ENCODE peak calls at places on chromosomes 16 and 17, in ten cellular contexts. M is BJ; X is mesothelial cell of epicardium; C is CD4-positive, alpha-beta T cell; B is MM.1S; F is kidney epithelial cell; Z is AG09319; U is upper lobe of left lung; P is Caco-2; L is cardiac muscle cell. D is an unnamed sample.

GRCh38 chr16:87829988-87830672 is 39.2 kb downstream of the SLC7A5 start:
- DNase-seq in M (no peak), X (no peak), C (no peak), B (no peak), F (no peak), Z (no peak), U (no peak), P (no peak), L (no peak), D (no peak)

GRCh38 chr16:89023621-89024511 is 46.9 kb upstream of the CBFA2T3 start:
- DNase-seq in M (no peak), X (no peak), C (no peak), B (no peak), F (no peak), Z (no peak), U (no peak), P (no peak), L (no peak), D (no peak)

GRCh38 chr16:23676924-23677480 is 1.7 kb upstream of the PLK1 start:
- DNase-seq in M (no peak), X (no peak), C (no peak), B (no peak), F (no peak), Z (no peak), U (no peak), P (no peak), L (no peak), D (no peak)

GRCh38 chr16:77191259-77191969 is 424 bp downstream of the MON1B start:
- DNase-seq in M (no peak), X (no peak), C (no peak), B (peak), F (no peak), Z (no peak), U (peak), P (no peak), L (no peak), D (no peak)

GRCh38 chr17:37239690-37240344 is 136.0 kb upstream of the C17orf78 start:
- DNase-seq in M (no peak), X (no peak), C (no peak), B (peak), F (no peak), Z (peak), U (no peak), P (no peak), L (no peak), D (no peak)

GRCh38 chr17:6755731-6756184 is at the start of gene XAF1:
- DNase-seq in M (peak), X (no peak), C (peak), B (peak), F (no peak), Z (peak), U (peak), P (no peak), L (no peak), D (peak)

GRCh38 chr17:68085751-68086445 is 50.4 kb downstream of the KPNA2 start:
- DNase-seq in M (no peak), X (no peak), C (no peak), B (peak), F (no peak), Z (no peak), U (no peak), P (no peak), L (no peak), D (no peak)

GRCh38 chr16:28943281-28943680 is 7.5 kb upstream of the NFATC2IP start:
- DNase-seq in M (no peak), X (no peak), C (no peak), B (no peak), F (no peak), Z (no peak), U (no peak), P (no peak), L (no peak), D (no peak)

GRCh38 chr17:8410882-8411238 is 13.2 kb upstream of the RNF222 start:
- DNase-seq in M (no peak), X (no peak), C (no peak), B (no peak), F (no peak), Z (no peak), U (no peak), P (no peak), L (no peak), D (no peak)

GRCh38 chr17:71107136-71107535 is 937.8 kb downstream of the KCNJ2 start:
- DNase-seq in M (no peak), X (no peak), C (no peak), B (no peak), F (no peak), Z (no peak), U (no peak), P (no peak), L (no peak), D (no peak)

GRCh38 chr16:4410335-4411075 is 5.9 kb downstream of the CORO7 start:
- DNase-seq in M (peak), X (no peak), C (no peak), B (no peak), F (no peak), Z (peak), U (no peak), P (no peak), L (no peak), D (no peak)

GRCh38 chr16:86377251-86378022 is 132.9 kb upstream of the FOXF1 start:
- DNase-seq in M (no peak), X (no peak), C (no peak), B (no peak), F (no peak), Z (no peak), U (no peak), P (no peak), L (peak), D (no peak)

GRCh38 chr17:7667616-7668406 is 17.1 kb downstream of the ATP1B2 start:
- DNase-seq in M (no peak), X (no peak), C (no peak), B (no peak), F (no peak), Z (no peak), U (no peak), P (no peak), L (no peak), D (no peak)

GRCh38 chr16:68636064-68636551 is 9.0 kb upstream of the CDH3 start:
- DNase-seq in M (no peak), X (no peak), C (no peak), B (no peak), F (no peak), Z (no peak), U (no peak), P (no peak), L (no peak), D (no peak)

GRCh38 chr17:17491031-17491471 is 5.1 kb downstream of the RASD1 start:
- DNase-seq in M (no peak), X (no peak), C (no peak), B (no peak), F (no peak), Z (no peak), U (no peak), P (no peak), L (no peak), D (no peak)

GRCh38 chr16:70433456-70434103 is 5.3 kb downstream of the ST3GAL2 start:
- DNase-seq in M (peak), X (no peak), C (no peak), B (no peak), F (no peak), Z (no peak), U (peak), P (no peak), L (no peak), D (no peak)

GRCh38 chr16:87047221-87048037 is 269.8 kb downstream of the C16orf95 start:
- DNase-seq in M (no peak), X (no peak), C (no peak), B (no peak), F (no peak), Z (no peak), U (no peak), P (peak), L (no peak), D (no peak)

GRCh38 chr17:4947411-4948165 is 742 bp downstream of the PFN1 start:
- DNase-seq in M (no peak), X (peak), C (peak), B (peak), F (no peak), Z (no peak), U (peak), P (no peak), L (peak), D (peak)

GRCh38 chr16:47940466-47940865 is 215.3 kb downstream of the ABCC12 start:
- DNase-seq in M (no peak), X (no peak), C (no peak), B (no peak), F (no peak), Z (no peak), U (no peak), P (no peak), L (no peak), D (no peak)

GRCh38 chr17:33955461-33955860 is 299.6 kb upstream of the CCL2 start:
- DNase-seq in M (no peak), X (no peak), C (no peak), B (no peak), F (no peak), Z (no peak), U (no peak), P (no peak), L (no peak), D (no peak)

GRCh38 chr17:18225562-18226283 is at the start of gene LLGL1:
- DNase-seq in M (no peak), X (no peak), C (no peak), B (no peak), F (no peak), Z (no peak), U (no peak), P (no peak), L (no peak), D (no peak)

GRCh38 chr16:84561291-84561690 is 56.6 kb downstream of the COTL1 start:
- DNase-seq in M (no peak), X (no peak), C (no peak), B (no peak), F (no peak), Z (no peak), U (no peak), P (no peak), L (no peak), D (no peak)

GRCh38 chr16:87742781-87743490 is 22.9 kb downstream of the KLHDC4 start:
- DNase-seq in M (no peak), X (no peak), C (no peak), B (no peak), F (no peak), Z (no peak), U (no peak), P (no peak), L (no peak), D (no peak)

GRCh38 chr17:29610395-29610794 is 12.3 kb downstream of the CORO6 start:
- DNase-seq in M (no peak), X (no peak), C (no peak), B (no peak), F (no peak), Z (no peak), U (no peak), P (no peak), L (no peak), D (no peak)

GRCh38 chr16:86791287-86792074 is 213.1 kb downstream of the FOXL1 start:
- DNase-seq in M (no peak), X (no peak), C (no peak), B (no peak), F (no peak), Z (no peak), U (no peak), P (no peak), L (no peak), D (no peak)

GRCh38 chr17:59435238-59435637 is 103.8 kb downstream of the YPEL2 start:
- DNase-seq in M (no peak), X (no peak), C (no peak), B (no peak), F (peak), Z (peak), U (no peak), P (no peak), L (no peak), D (no peak)

GRCh38 chr17:7838291-7839075 is 4.5 kb downstream of the KDM6B start:
- DNase-seq in M (no peak), X (no peak), C (no peak), B (no peak), F (no peak), Z (no peak), U (no peak), P (peak), L (peak), D (peak)

GRCh38 chr16:8493885-8494487 is 96.3 kb downstream of the TMEM114 start:
- DNase-seq in M (no peak), X (no peak), C (no peak), B (no peak), F (no peak), Z (no peak), U (no peak), P (no peak), L (no peak), D (no peak)

GRCh38 chr16:87802670-87803069 is 36.9 kb upstream of the KLHDC4 start:
- DNase-seq in M (no peak), X (no peak), C (no peak), B (no peak), F (no peak), Z (no peak), U (no peak), P (no peak), L (no peak), D (no peak)

GRCh38 chr17:57368637-57369336 is 112.5 kb downstream of the MSI2 start:
- DNase-seq in M (no peak), X (no peak), C (no peak), B (peak), F (no peak), Z (no peak), U (no peak), P (no peak), L (no peak), D (no peak)

GRCh38 chr17:82812601-82813000 is 27.2 kb downstream of the ZNF750 start:
- DNase-seq in M (no peak), X (no peak), C (no peak), B (no peak), F (no peak), Z (no peak), U (no peak), P (no peak), L (no peak), D (no peak)

GRCh38 chr16:57372372-57373116 is at the start of gene CX3CL1:
- DNase-seq in M (no peak), X (peak), C (no peak), B (no peak), F (peak), Z (no peak), U (peak), P (no peak), L (peak), D (no peak)

GRCh38 chr17:73017653-73018052 is 74.8 kb downstream of the SLC39A11 start:
- DNase-seq in M (peak), X (no peak), C (no peak), B (no peak), F (no peak), Z (no peak), U (no peak), P (no peak), L (no peak), D (no peak)

GRCh38 chr17:47713980-47714689 is 18.9 kb upstream of the TBX21 start:
- DNase-seq in M (no peak), X (no peak), C (no peak), B (peak), F (no peak), Z (no peak), U (no peak), P (no peak), L (no peak), D (no peak)
- TF ChIP-seq CTCF in M (no peak), X (no peak), C (no peak), B (peak), F (no peak), Z (no peak), U (no peak), P (no peak), L (no peak), D (peak)

DNA sequence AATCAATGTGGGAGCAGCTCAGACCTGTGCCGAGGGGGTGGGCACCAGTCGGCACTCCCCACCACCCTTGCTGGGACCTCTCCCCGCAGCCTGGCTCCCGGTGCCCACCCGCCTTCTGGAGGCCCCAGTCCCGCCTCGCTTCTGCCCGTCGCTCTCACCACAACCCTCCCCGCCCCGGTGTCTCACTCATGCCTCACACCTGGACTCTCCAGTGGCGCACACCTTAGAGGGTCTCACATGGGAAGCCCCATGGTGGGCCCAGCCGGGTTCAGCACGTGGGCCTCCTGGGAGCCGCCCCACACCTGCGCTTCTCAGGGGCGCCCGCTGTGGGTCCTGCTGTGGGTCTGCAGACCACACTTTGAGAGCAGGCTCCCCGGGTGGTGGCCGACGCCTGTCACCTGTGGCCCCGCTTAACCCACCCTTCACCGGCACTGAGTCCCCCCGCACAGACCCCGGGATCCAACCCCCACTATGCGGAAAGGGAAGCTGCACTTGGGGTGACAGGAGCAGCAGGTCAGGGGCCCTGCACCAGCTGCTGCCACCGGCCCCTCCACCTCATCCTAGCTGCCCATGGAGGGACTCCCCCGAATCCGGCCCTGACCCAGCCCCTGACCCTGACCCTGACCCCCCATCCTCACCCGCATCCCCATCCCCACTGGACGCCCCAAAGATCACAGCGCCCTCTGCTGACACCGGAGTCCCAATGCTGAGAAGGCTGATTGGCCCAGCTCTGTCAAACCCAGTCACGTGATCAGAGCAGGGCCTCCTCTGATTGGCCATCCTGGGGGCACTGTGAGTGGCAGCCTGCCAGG is 27.4 kb upstream of the SLC38A10 start:
- DNase-seq in M (no peak), X (no peak), C (peak), B (peak), F (no peak), Z (no peak), U (no peak), P (no peak), L (no peak), D (no peak)
- TF ChIP-seq CTCF in M (peak), X (no peak), C (no peak), B (peak), F (peak), Z (peak), U (peak), P (no peak), L (peak), D (no peak)

GRCh38 chr17:76540381-76541300 is 797 bp downstream of the PRCD start:
- DNase-seq in M (peak), X (peak), C (no peak), B (peak), F (peak), Z (peak), U (peak), P (peak), L (peak), D (no peak)
- TF ChIP-seq CTCF in M (no peak), X (no peak), C (no peak), B (no peak), F (peak), Z (peak), U (peak), P (peak), L (peak), D (no peak)

GRCh38 chr17:40168262-40168832 is 8.9 kb upstream of the RAPGEFL1 start:
- DNase-seq in M (no peak), X (no peak), C (peak), B (peak), F (peak), Z (peak), U (peak), P (peak), L (peak), D (no peak)
- TF ChIP-seq CTCF in M (peak), X (peak), C (peak), B (peak), F (peak), Z (peak), U (peak), P (peak), L (peak), D (peak)

DNA sequence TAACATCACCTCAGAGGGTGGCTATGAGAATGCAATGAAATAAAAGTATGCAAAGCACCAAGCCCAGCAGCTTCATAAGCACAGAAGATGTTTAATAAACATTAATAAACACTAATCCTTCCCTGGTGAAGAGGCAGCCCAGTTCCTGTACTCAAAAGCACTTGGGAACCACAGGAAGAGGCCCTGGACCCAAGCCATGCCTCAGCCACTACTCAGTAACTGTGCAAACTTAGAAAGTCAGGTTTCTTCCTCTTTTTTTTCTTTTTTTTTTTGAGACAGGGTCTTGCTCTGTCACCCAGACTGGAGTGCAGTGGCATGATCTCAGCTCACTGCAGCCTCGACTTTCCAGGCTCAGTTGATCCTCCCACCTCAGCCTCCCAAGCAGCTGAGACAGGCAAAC is 5.3 kb downstream of the ARHGAP17 start:
- DNase-seq in M (no peak), X (no peak), C (no peak), B (no peak), F (no peak), Z (no peak), U (peak), P (no peak), L (no peak), D (no peak)
- TF ChIP-seq CTCF in M (no peak), X (no peak), C (no peak), B (no peak), F (no peak), Z (no peak), U (no peak), P (no peak), L (no peak), D (no peak)

GRCh38 chr16:82643936-82644630 is 17.3 kb downstream of the CDH13 start:
- DNase-seq in M (no peak), X (no peak), C (no peak), B (no peak), F (no peak), Z (no peak), U (no peak), P (no peak), L (no peak), D (no peak)

GRCh38 chr16:82639263-82639662 is 12.5 kb downstream of the CDH13 start:
- DNase-seq in M (no peak), X (no peak), C (no peak), B (no peak), F (no peak), Z (no peak), U (no peak), P (no peak), L (no peak), D (no peak)

GRCh38 chr16:82643136-82643535 is 16.4 kb downstream of the CDH13 start:
- DNase-seq in M (no peak), X (no peak), C (no peak), B (peak), F (no peak), Z (no peak), U (no peak), P (no peak), L (no peak), D (no peak)

GRCh38 chr16:82639666-82640336 is 13.0 kb downstream of the CDH13 start:
- DNase-seq in M (no peak), X (peak), C (peak), B (peak), F (no peak), Z (no peak), U (peak), P (peak), L (peak), D (no peak)

GRCh38 chr16:82641336-82641984 is 14.7 kb downstream of the CDH13 start:
- DNase-seq in M (no peak), X (no peak), C (no peak), B (peak), F (no peak), Z (no peak), U (no peak), P (no peak), L (no peak), D (no peak)
- TF ChIP-seq CTCF in M (peak), X (no peak), C (peak), B (peak), F (peak), Z (peak), U (no peak), P (peak), L (peak), D (no peak)

D was measured in natural killer cell.